ENCODE peak calls at places on chromosomes 1 and 21, in seven cellular contexts. One of them, this sample, is unnamed. For H3K4me1, the result is how much of the 10 kb centered on the place peaks cover.

GRCh38 chr21:46255166-46255565 is 26.6 kb upstream of the LSS start:
- DNase-seq in A673: no peak
- DNase-seq in pancreas: no peak
- DNase-seq in ascending aorta: no peak
- DNase-seq in left ventricle myocardium inferior: no peak
- DNase-seq in cardiac muscle cell: no peak
- DNase-seq in fibroblast of lung: no peak
- DNase-seq in this sample: no peak

GRCh38 chr1:11960710-11961109 is 19.5 kb upstream of the MFN2 start:
- DNase-seq in A673: no peak
- DNase-seq in pancreas: no peak
- DNase-seq in ascending aorta: no peak
- DNase-seq in left ventricle myocardium inferior: no peak
- DNase-seq in cardiac muscle cell: no peak
- DNase-seq in fibroblast of lung: no peak
- DNase-seq in this sample: no peak

GRCh38 chr1:9869831-9870251 is 40.2 kb downstream of the CTNNBIP1 start:
- DNase-seq in A673: no peak
- DNase-seq in pancreas: no peak
- DNase-seq in ascending aorta: no peak
- DNase-seq in left ventricle myocardium inferior: no peak
- DNase-seq in cardiac muscle cell: no peak
- DNase-seq in fibroblast of lung: no peak
- DNase-seq in this sample: peak

GRCh38 chr1:207327994-207328393 is 6.5 kb downstream of the CD55 start:
- DNase-seq in A673: no peak
- DNase-seq in pancreas: no peak
- DNase-seq in ascending aorta: no peak
- DNase-seq in left ventricle myocardium inferior: no peak
- DNase-seq in cardiac muscle cell: no peak
- DNase-seq in fibroblast of lung: peak
- DNase-seq in this sample: no peak

GRCh38 chr21:42564561-42564971 is 50.9 kb downstream of the SLC37A1 start:
- DNase-seq in A673: no peak
- DNase-seq in pancreas: peak
- DNase-seq in ascending aorta: no peak
- DNase-seq in left ventricle myocardium inferior: no peak
- DNase-seq in cardiac muscle cell: no peak
- DNase-seq in fibroblast of lung: no peak
- DNase-seq in this sample: no peak

GRCh38 chr1:244436336-244437102 is 15.2 kb downstream of the ADSS2 start:
- DNase-seq in A673: no peak
- DNase-seq in pancreas: no peak
- DNase-seq in ascending aorta: no peak
- DNase-seq in left ventricle myocardium inferior: no peak
- DNase-seq in cardiac muscle cell: no peak
- DNase-seq in fibroblast of lung: peak
- DNase-seq in this sample: no peak

GRCh38 chr1:183416850-183417690 is 1.1 kb downstream of the NMNAT2 start:
- DNase-seq in A673: peak
- DNase-seq in pancreas: peak
- DNase-seq in ascending aorta: no peak
- DNase-seq in left ventricle myocardium inferior: peak
- DNase-seq in cardiac muscle cell: peak
- DNase-seq in fibroblast of lung: peak
- DNase-seq in this sample: peak

GRCh38 chr1:41751804-41752513 is 166.8 kb downstream of the HIVEP3 start:
- DNase-seq in A673: no peak
- DNase-seq in pancreas: peak
- DNase-seq in ascending aorta: no peak
- DNase-seq in left ventricle myocardium inferior: no peak
- DNase-seq in cardiac muscle cell: no peak
- DNase-seq in fibroblast of lung: peak
- DNase-seq in this sample: no peak

GRCh38 chr1:50373532-50373931 is 49.7 kb downstream of the DMRTA2 start:
- DNase-seq in A673: no peak
- DNase-seq in pancreas: no peak
- DNase-seq in ascending aorta: no peak
- DNase-seq in left ventricle myocardium inferior: no peak
- DNase-seq in cardiac muscle cell: no peak
- DNase-seq in fibroblast of lung: no peak
- DNase-seq in this sample: no peak

GRCh38 chr1:31755197-31755611 is 8.9 kb downstream of the ADGRB2 start:
- DNase-seq in A673: no peak
- DNase-seq in pancreas: no peak
- DNase-seq in ascending aorta: no peak
- DNase-seq in left ventricle myocardium inferior: peak
- DNase-seq in cardiac muscle cell: no peak
- DNase-seq in fibroblast of lung: no peak
- DNase-seq in this sample: no peak

GRCh38 chr1:246769306-246769705 is 45.1 kb downstream of the SCCPDH start:
- DNase-seq in A673: no peak
- DNase-seq in pancreas: no peak
- DNase-seq in ascending aorta: no peak
- DNase-seq in left ventricle myocardium inferior: peak
- DNase-seq in cardiac muscle cell: no peak
- DNase-seq in fibroblast of lung: peak
- DNase-seq in this sample: no peak

GRCh38 chr1:29575277-29575676 is 339.0 kb downstream of the PTPRU start:
- DNase-seq in A673: no peak
- DNase-seq in pancreas: peak
- DNase-seq in ascending aorta: no peak
- DNase-seq in left ventricle myocardium inferior: peak
- DNase-seq in cardiac muscle cell: no peak
- DNase-seq in fibroblast of lung: no peak
- DNase-seq in this sample: no peak

GRCh38 chr1:172167801-172168596 is 252.5 kb upstream of the C1orf105 start:
- DNase-seq in A673: peak
- DNase-seq in pancreas: no peak
- DNase-seq in ascending aorta: no peak
- DNase-seq in left ventricle myocardium inferior: no peak
- DNase-seq in cardiac muscle cell: peak
- DNase-seq in fibroblast of lung: peak
- DNase-seq in this sample: no peak

GRCh38 chr1:119046429-119047039 is 58.4 kb upstream of the TBX15 start:
- DNase-seq in A673: no peak
- DNase-seq in pancreas: no peak
- DNase-seq in ascending aorta: no peak
- DNase-seq in left ventricle myocardium inferior: no peak
- DNase-seq in cardiac muscle cell: no peak
- DNase-seq in fibroblast of lung: peak
- DNase-seq in this sample: no peak

GRCh38 chr1:77940921-77941570 is 37.8 kb downstream of the FUBP1 start:
- DNase-seq in A673: no peak
- DNase-seq in pancreas: no peak
- DNase-seq in ascending aorta: no peak
- DNase-seq in left ventricle myocardium inferior: no peak
- DNase-seq in cardiac muscle cell: no peak
- DNase-seq in fibroblast of lung: peak
- DNase-seq in this sample: no peak

GRCh38 chr21:45577806-45578801 is 35.9 kb upstream of the SLC19A1 start:
- DNase-seq in A673: no peak
- DNase-seq in pancreas: peak
- DNase-seq in ascending aorta: no peak
- DNase-seq in left ventricle myocardium inferior: peak
- DNase-seq in cardiac muscle cell: no peak
- DNase-seq in fibroblast of lung: no peak
- DNase-seq in this sample: no peak

DNA sequence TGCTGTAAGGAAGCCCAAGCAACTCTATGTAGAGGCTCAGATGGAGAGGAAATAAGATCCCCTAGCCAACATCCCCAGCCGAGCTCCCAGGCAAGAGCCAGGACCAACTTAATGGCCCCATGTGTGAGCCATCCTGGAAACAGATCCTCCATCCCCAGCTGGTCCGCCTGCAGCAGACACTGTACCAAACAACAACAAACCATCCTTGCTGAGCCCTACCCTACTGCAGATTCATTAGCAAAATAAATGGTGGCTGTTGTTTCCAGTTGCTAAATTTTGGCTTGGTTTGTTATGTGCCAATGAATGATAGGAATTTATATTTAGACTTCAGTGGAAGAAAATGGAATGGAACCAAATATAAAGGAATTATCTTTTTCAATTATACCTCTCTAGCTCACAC is 43.9 kb downstream of the LMX1A start:
- DNase-seq in A673: no peak
- DNase-seq in pancreas: no peak
- DNase-seq in ascending aorta: no peak
- DNase-seq in left ventricle myocardium inferior: no peak
- DNase-seq in cardiac muscle cell: no peak
- DNase-seq in fibroblast of lung: no peak
- DNase-seq in this sample: no peak
- H3K4me1 ChIP-seq in A673: under half
- H3K4me1 ChIP-seq in pancreas: under half
- H3K4me1 ChIP-seq in ascending aorta: under half
- H3K4me1 ChIP-seq in left ventricle myocardium inferior: under half
- H3K4me1 ChIP-seq in cardiac muscle cell: under half
- H3K4me1 ChIP-seq in fibroblast of lung: under half
- H3K4me1 ChIP-seq in this sample: under half

GRCh38 chr1:42834803-42835202 is 11.6 kb upstream of the ZNF691 start:
- DNase-seq in A673: no peak
- DNase-seq in pancreas: no peak
- DNase-seq in ascending aorta: no peak
- DNase-seq in left ventricle myocardium inferior: no peak
- DNase-seq in cardiac muscle cell: no peak
- DNase-seq in fibroblast of lung: no peak
- DNase-seq in this sample: no peak
- H3K4me3 ChIP-seq in A673: no peak
- H3K4me3 ChIP-seq in pancreas: no peak
- H3K4me3 ChIP-seq in ascending aorta: no peak
- H3K4me3 ChIP-seq in left ventricle myocardium inferior: no peak
- H3K4me3 ChIP-seq in cardiac muscle cell: no peak
- H3K4me3 ChIP-seq in fibroblast of lung: no peak
- H3K4me3 ChIP-seq in this sample: no peak

GRCh38 chr1:3610823-3611169 is 512 bp downstream of the MEGF6 start:
- DNase-seq in A673: no peak
- DNase-seq in pancreas: no peak
- DNase-seq in ascending aorta: no peak
- DNase-seq in left ventricle myocardium inferior: no peak
- DNase-seq in cardiac muscle cell: no peak
- DNase-seq in fibroblast of lung: no peak
- DNase-seq in this sample: no peak
- H3K27ac ChIP-seq in A673: peak
- H3K27ac ChIP-seq in pancreas: no peak
- H3K27ac ChIP-seq in ascending aorta: no peak
- H3K27ac ChIP-seq in left ventricle myocardium inferior: no peak
- H3K27ac ChIP-seq in cardiac muscle cell: no peak
- H3K27ac ChIP-seq in fibroblast of lung: no peak
- H3K27ac ChIP-seq in this sample: no peak

GRCh38 chr1:227427411-227427810 is 109.1 kb upstream of the CDC42BPA start:
- DNase-seq in A673: no peak
- DNase-seq in pancreas: no peak
- DNase-seq in ascending aorta: no peak
- DNase-seq in left ventricle myocardium inferior: no peak
- DNase-seq in cardiac muscle cell: no peak
- DNase-seq in fibroblast of lung: no peak
- DNase-seq in this sample: no peak
- H3K4me1 ChIP-seq in A673: under half
- H3K4me1 ChIP-seq in pancreas: under half
- H3K4me1 ChIP-seq in ascending aorta: under half
- H3K4me1 ChIP-seq in left ventricle myocardium inferior: under half
- H3K4me1 ChIP-seq in cardiac muscle cell: under half
- H3K4me1 ChIP-seq in fibroblast of lung: under half
- H3K4me1 ChIP-seq in this sample: under half

GRCh38 chr1:160439718-160440117 is 39.4 kb downstream of the VANGL2 start:
- DNase-seq in A673: no peak
- DNase-seq in pancreas: no peak
- DNase-seq in ascending aorta: no peak
- DNase-seq in left ventricle myocardium inferior: no peak
- DNase-seq in cardiac muscle cell: no peak
- DNase-seq in fibroblast of lung: no peak
- DNase-seq in this sample: no peak

GRCh38 chr1:160436975-160437374 is 36.6 kb downstream of the VANGL2 start:
- DNase-seq in A673: no peak
- DNase-seq in pancreas: no peak
- DNase-seq in ascending aorta: no peak
- DNase-seq in left ventricle myocardium inferior: no peak
- DNase-seq in cardiac muscle cell: no peak
- DNase-seq in fibroblast of lung: peak
- DNase-seq in this sample: no peak

GRCh38 chr1:160438320-160438918 is 38.1 kb downstream of the VANGL2 start:
- DNase-seq in A673: no peak
- DNase-seq in pancreas: no peak
- DNase-seq in ascending aorta: no peak
- DNase-seq in left ventricle myocardium inferior: no peak
- DNase-seq in cardiac muscle cell: no peak
- DNase-seq in fibroblast of lung: no peak
- DNase-seq in this sample: no peak

GRCh38 chr1:160438935-160439334 is 38.6 kb downstream of the VANGL2 start:
- DNase-seq in A673: no peak
- DNase-seq in pancreas: no peak
- DNase-seq in ascending aorta: no peak
- DNase-seq in left ventricle myocardium inferior: no peak
- DNase-seq in cardiac muscle cell: no peak
- DNase-seq in fibroblast of lung: no peak
- DNase-seq in this sample: no peak

GRCh38 chr1:160437432-160438319 is 37.3 kb downstream of the VANGL2 start:
- DNase-seq in A673: no peak
- DNase-seq in pancreas: no peak
- DNase-seq in ascending aorta: no peak
- DNase-seq in left ventricle myocardium inferior: no peak
- DNase-seq in cardiac muscle cell: no peak
- DNase-seq in fibroblast of lung: no peak
- DNase-seq in this sample: no peak
- H3K4me3 ChIP-seq in A673: no peak
- H3K4me3 ChIP-seq in pancreas: no peak
- H3K4me3 ChIP-seq in ascending aorta: no peak
- H3K4me3 ChIP-seq in left ventricle myocardium inferior: peak
- H3K4me3 ChIP-seq in cardiac muscle cell: no peak
- H3K4me3 ChIP-seq in fibroblast of lung: no peak
- H3K4me3 ChIP-seq in this sample: peak

DNA sequence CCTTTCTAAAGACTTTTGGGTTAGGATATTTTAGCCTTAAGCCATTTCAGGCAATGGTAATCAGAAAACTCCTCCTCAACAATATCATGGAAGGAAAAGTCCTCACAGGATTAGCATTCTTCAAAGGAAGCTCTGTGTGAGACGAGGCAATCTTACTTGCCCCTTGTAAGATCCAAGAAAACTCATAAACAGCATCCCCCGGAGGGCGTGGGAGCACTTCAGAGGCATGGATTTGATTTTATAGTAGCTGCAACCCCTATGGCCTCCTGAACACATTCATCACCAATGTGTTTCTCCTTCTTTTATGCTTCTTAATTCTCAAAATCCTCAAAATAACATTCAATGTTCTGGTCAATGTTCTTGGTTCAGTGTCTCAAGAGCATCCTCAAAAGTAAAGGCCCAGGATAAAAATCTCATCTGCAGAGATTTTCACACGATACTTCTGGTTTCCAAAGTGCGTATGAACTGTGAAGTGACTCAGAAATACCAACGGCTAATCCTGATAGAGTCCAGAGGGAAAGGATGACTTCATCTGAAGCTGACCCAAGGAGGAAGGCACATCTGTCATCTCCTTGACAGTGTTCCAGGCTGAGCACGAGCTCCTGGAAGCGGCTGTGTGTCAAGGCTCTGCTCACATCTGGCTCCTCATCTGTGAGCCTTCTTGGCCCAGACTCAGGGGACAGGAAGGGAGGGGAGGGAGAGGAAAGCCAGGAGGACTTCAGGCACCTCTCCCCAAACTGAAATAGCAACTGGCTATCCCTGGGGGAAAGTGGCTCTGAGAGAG is 49.3 kb upstream of the PSEN2 start:
- DNase-seq in A673: no peak
- DNase-seq in pancreas: no peak
- DNase-seq in ascending aorta: peak
- DNase-seq in left ventricle myocardium inferior: peak
- DNase-seq in cardiac muscle cell: no peak
- DNase-seq in fibroblast of lung: peak
- DNase-seq in this sample: peak
- H3K27ac ChIP-seq in A673: no peak
- H3K27ac ChIP-seq in pancreas: no peak
- H3K27ac ChIP-seq in ascending aorta: peak
- H3K27ac ChIP-seq in left ventricle myocardium inferior: peak
- H3K27ac ChIP-seq in cardiac muscle cell: no peak
- H3K27ac ChIP-seq in fibroblast of lung: peak
- H3K27ac ChIP-seq in this sample: peak